ENCODE peak calls at places on chromosomes 5 and 9, in five cellular contexts. One of them, this sample, is unnamed. For H3K4me1, the result is how much of the 10 kb centered on the place peaks cover.

GRCh38 chr5:171893290-171893890 is 107.8 kb downstream of the SMIM23 start:
- DNase-seq in Peyer's patch: no peak
- DNase-seq in CD4-positive, CD25-positive, alpha-beta regulatory T cell: no peak
- DNase-seq in uterus: no peak
- DNase-seq in A549: no peak
- DNase-seq in this sample: no peak

GRCh38 chr5:150781706-150782614 is 3.4 kb downstream of the SMIM3 start:
- DNase-seq in A549: no peak
- DNase-seq in CD4-positive, CD25-positive, alpha-beta regulatory T cell: no peak
- DNase-seq in Peyer's patch: no peak
- DNase-seq in uterus: peak
- DNase-seq in this sample: peak

GRCh38 chr5:115787426-115787825 is 29.0 kb downstream of the CDO1 start:
- DNase-seq in uterus: no peak
- DNase-seq in CD4-positive, CD25-positive, alpha-beta regulatory T cell: no peak
- DNase-seq in Peyer's patch: no peak
- DNase-seq in A549: no peak
- DNase-seq in this sample: no peak

GRCh38 chr5:139759219-139759721 is 36.3 kb upstream of the PSD2 start:
- DNase-seq in CD4-positive, CD25-positive, alpha-beta regulatory T cell: no peak
- DNase-seq in uterus: no peak
- DNase-seq in Peyer's patch: no peak
- DNase-seq in A549: no peak
- DNase-seq in this sample: no peak

GRCh38 chr9:89437772-89438171 is 60.1 kb downstream of the SEMA4D start:
- DNase-seq in uterus: no peak
- DNase-seq in Peyer's patch: no peak
- DNase-seq in A549: no peak
- DNase-seq in CD4-positive, CD25-positive, alpha-beta regulatory T cell: no peak
- DNase-seq in this sample: no peak

GRCh38 chr9:81578606-81579005 is 110.7 kb downstream of the TLE1 start:
- DNase-seq in CD4-positive, CD25-positive, alpha-beta regulatory T cell: no peak
- DNase-seq in uterus: no peak
- DNase-seq in Peyer's patch: no peak
- DNase-seq in A549: no peak
- DNase-seq in this sample: no peak

GRCh38 chr5:33531796-33532195 is 91.0 kb downstream of the TARS1 start:
- DNase-seq in A549: no peak
- DNase-seq in uterus: no peak
- DNase-seq in CD4-positive, CD25-positive, alpha-beta regulatory T cell: no peak
- DNase-seq in Peyer's patch: no peak
- DNase-seq in this sample: no peak

GRCh38 chr9:503331-503730 is 288.7 kb downstream of the DOCK8 start:
- DNase-seq in CD4-positive, CD25-positive, alpha-beta regulatory T cell: no peak
- DNase-seq in A549: no peak
- DNase-seq in Peyer's patch: no peak
- DNase-seq in uterus: no peak
- DNase-seq in this sample: no peak

GRCh38 chr9:89873801-89874200 is 269.0 kb downstream of the GADD45G start:
- DNase-seq in Peyer's patch: no peak
- DNase-seq in CD4-positive, CD25-positive, alpha-beta regulatory T cell: no peak
- DNase-seq in A549: no peak
- DNase-seq in uterus: peak
- DNase-seq in this sample: peak

GRCh38 chr5:39598641-39599248 is 174.0 kb upstream of the DAB2 start:
- DNase-seq in uterus: no peak
- DNase-seq in CD4-positive, CD25-positive, alpha-beta regulatory T cell: no peak
- DNase-seq in A549: no peak
- DNase-seq in Peyer's patch: no peak
- DNase-seq in this sample: no peak

GRCh38 chr9:111016046-111017026 is 21.9 kb downstream of the LPAR1 start:
- DNase-seq in uterus: no peak
- DNase-seq in Peyer's patch: no peak
- DNase-seq in CD4-positive, CD25-positive, alpha-beta regulatory T cell: no peak
- DNase-seq in A549: no peak
- DNase-seq in this sample: no peak

GRCh38 chr5:58060971-58061370 is 398.9 kb downstream of the PLK2 start:
- DNase-seq in CD4-positive, CD25-positive, alpha-beta regulatory T cell: no peak
- DNase-seq in Peyer's patch: no peak
- DNase-seq in A549: no peak
- DNase-seq in uterus: no peak
- DNase-seq in this sample: no peak

GRCh38 chr9:69532359-69532758 is 139.8 kb downstream of the APBA1 start:
- DNase-seq in A549: no peak
- DNase-seq in CD4-positive, CD25-positive, alpha-beta regulatory T cell: no peak
- DNase-seq in Peyer's patch: no peak
- DNase-seq in uterus: no peak
- DNase-seq in this sample: no peak

GRCh38 chr5:59845733-59846132 is 47.8 kb downstream of the PDE4D start:
- DNase-seq in uterus: no peak
- DNase-seq in Peyer's patch: no peak
- DNase-seq in CD4-positive, CD25-positive, alpha-beta regulatory T cell: no peak
- DNase-seq in A549: no peak
- DNase-seq in this sample: no peak

GRCh38 chr5:138179277-138179857 is 455 bp downstream of the KIF20A start:
- DNase-seq in Peyer's patch: no peak
- DNase-seq in uterus: no peak
- DNase-seq in CD4-positive, CD25-positive, alpha-beta regulatory T cell: peak
- DNase-seq in A549: peak
- DNase-seq in this sample: no peak

GRCh38 chr9:104758974-104759373 is 5.0 kb upstream of the NIPSNAP3B start:
- DNase-seq in uterus: no peak
- DNase-seq in A549: no peak
- DNase-seq in CD4-positive, CD25-positive, alpha-beta regulatory T cell: no peak
- DNase-seq in Peyer's patch: no peak
- DNase-seq in this sample: no peak

GRCh38 chr5:93571111-93571977 is 9.7 kb downstream of the NR2F1-AS1 start:
- DNase-seq in A549: no peak
- DNase-seq in CD4-positive, CD25-positive, alpha-beta regulatory T cell: no peak
- DNase-seq in Peyer's patch: no peak
- DNase-seq in uterus: no peak
- DNase-seq in this sample: no peak

GRCh38 chr5:33306758-33307157 is 134.0 kb upstream of the TARS1 start:
- DNase-seq in A549: no peak
- DNase-seq in CD4-positive, CD25-positive, alpha-beta regulatory T cell: no peak
- DNase-seq in uterus: no peak
- DNase-seq in Peyer's patch: no peak
- DNase-seq in this sample: no peak

GRCh38 chr5:133930061-133930823 is 38.2 kb downstream of the C5orf15 start:
- DNase-seq in uterus: no peak
- DNase-seq in Peyer's patch: peak
- DNase-seq in CD4-positive, CD25-positive, alpha-beta regulatory T cell: peak
- DNase-seq in A549: no peak
- DNase-seq in this sample: no peak

DNA sequence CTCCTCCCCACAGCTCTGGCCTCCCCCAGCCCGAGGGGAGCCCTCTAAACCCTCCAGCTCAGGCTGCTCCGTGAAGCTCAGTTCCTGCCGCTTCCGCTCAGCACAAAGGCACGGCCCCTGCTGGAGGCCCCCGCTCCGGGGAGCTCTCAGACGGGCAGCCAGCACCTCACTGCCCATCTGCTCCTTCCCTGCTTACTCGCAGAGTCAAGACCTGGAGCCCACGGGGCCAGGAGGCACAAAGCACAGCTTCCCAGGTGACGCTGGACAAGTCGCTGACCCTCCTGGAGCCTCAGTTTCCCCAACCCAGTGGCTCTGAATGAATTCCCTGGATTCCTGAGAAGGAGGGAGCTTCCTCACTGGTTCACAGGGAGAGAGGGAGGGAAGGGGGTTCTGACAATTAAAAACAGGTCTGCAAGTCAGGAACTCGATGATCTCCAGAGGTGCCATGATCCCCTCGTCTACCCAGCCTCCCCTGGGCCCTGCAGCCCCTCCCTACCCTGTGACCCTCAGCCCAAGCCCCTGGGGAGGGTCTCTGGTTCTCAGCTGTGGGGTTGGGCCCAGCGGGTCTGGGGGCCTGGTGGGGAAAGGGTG is 36.2 kb downstream of the VAV2 start:
- DNase-seq in CD4-positive, CD25-positive, alpha-beta regulatory T cell: peak
- DNase-seq in Peyer's patch: peak
- DNase-seq in uterus: no peak
- DNase-seq in A549: no peak
- DNase-seq in this sample: no peak
- H3K4me3 ChIP-seq in CD4-positive, CD25-positive, alpha-beta regulatory T cell: no peak
- H3K4me3 ChIP-seq in Peyer's patch: peak
- H3K4me3 ChIP-seq in uterus: peak
- H3K4me3 ChIP-seq in A549: no peak
- H3K4me3 ChIP-seq in this sample: peak

DNA sequence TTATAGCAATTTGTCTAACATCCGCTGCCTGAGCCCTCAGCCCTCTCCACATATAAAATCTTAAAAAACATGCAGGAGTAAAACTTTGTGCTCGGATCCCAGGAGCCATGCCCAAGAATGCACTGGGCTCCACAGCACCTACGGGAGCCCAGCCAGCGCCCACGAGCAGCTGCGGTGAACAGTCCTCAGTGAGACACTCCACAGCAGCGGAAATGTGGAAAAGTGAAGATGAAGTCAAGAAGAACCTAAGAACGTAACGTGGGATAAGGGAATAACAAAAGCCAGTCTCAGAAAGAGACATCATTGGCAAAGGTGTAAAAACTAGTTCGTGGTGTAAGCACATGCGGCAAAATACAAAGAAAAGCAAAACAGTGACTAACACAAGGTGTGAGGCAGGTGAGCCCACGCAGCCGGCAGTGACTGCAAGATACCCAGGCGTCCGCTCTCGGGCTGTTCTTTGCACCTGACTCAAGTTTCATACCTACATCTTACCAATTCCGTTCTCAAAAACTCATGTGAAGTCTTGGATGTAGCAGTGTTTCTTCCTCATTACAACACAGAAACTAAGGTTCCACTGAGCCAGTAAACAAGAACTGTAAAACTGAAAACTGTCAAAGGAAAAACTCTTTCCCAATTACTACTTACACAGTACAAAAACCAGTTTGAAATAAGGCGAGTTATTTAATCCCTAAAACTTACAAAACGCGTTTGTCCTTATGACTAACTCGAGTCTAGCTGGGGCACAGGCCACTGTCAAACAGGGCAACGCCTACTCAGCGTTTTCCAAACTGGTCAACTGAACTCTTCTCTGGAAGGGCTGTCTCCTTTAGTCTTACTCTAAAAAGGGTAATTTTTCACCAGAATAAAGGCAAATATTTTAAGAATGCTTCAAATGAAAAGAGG is 1.7 kb downstream of the CAMSAP1 start:
- DNase-seq in A549: no peak
- DNase-seq in uterus: no peak
- DNase-seq in Peyer's patch: peak
- DNase-seq in CD4-positive, CD25-positive, alpha-beta regulatory T cell: peak
- DNase-seq in this sample: no peak
- H3K4me1 ChIP-seq in A549: under half
- H3K4me1 ChIP-seq in uterus: under half
- H3K4me1 ChIP-seq in Peyer's patch: under half
- H3K4me1 ChIP-seq in CD4-positive, CD25-positive, alpha-beta regulatory T cell: under half
- H3K4me1 ChIP-seq in this sample: under half

GRCh38 chr5:62137628-62138027 is 168.4 kb upstream of the KIF2A start:
- DNase-seq in A549: no peak
- DNase-seq in uterus: no peak
- DNase-seq in CD4-positive, CD25-positive, alpha-beta regulatory T cell: no peak
- DNase-seq in Peyer's patch: no peak
- DNase-seq in this sample: no peak

GRCh38 chr5:62138607-62139006 is 167.4 kb upstream of the KIF2A start:
- DNase-seq in uterus: no peak
- DNase-seq in A549: no peak
- DNase-seq in Peyer's patch: no peak
- DNase-seq in CD4-positive, CD25-positive, alpha-beta regulatory T cell: no peak
- DNase-seq in this sample: no peak

GRCh38 chr5:62132279-62132678 is 173.7 kb upstream of the KIF2A start:
- DNase-seq in CD4-positive, CD25-positive, alpha-beta regulatory T cell: no peak
- DNase-seq in Peyer's patch: no peak
- DNase-seq in A549: no peak
- DNase-seq in uterus: no peak
- DNase-seq in this sample: no peak

GRCh38 chr5:62133426-62133825 is 172.6 kb upstream of the KIF2A start:
- DNase-seq in uterus: no peak
- DNase-seq in A549: no peak
- DNase-seq in CD4-positive, CD25-positive, alpha-beta regulatory T cell: no peak
- DNase-seq in Peyer's patch: no peak
- DNase-seq in this sample: no peak

GRCh38 chr5:62134811-62135210 is 171.2 kb upstream of the KIF2A start:
- DNase-seq in Peyer's patch: no peak
- DNase-seq in uterus: no peak
- DNase-seq in CD4-positive, CD25-positive, alpha-beta regulatory T cell: no peak
- DNase-seq in A549: no peak
- DNase-seq in this sample: no peak
- H3K4me3 ChIP-seq in Peyer's patch: no peak
- H3K4me3 ChIP-seq in uterus: no peak
- H3K4me3 ChIP-seq in CD4-positive, CD25-positive, alpha-beta regulatory T cell: no peak
- H3K4me3 ChIP-seq in A549: no peak
- H3K4me3 ChIP-seq in this sample: no peak

DNA sequence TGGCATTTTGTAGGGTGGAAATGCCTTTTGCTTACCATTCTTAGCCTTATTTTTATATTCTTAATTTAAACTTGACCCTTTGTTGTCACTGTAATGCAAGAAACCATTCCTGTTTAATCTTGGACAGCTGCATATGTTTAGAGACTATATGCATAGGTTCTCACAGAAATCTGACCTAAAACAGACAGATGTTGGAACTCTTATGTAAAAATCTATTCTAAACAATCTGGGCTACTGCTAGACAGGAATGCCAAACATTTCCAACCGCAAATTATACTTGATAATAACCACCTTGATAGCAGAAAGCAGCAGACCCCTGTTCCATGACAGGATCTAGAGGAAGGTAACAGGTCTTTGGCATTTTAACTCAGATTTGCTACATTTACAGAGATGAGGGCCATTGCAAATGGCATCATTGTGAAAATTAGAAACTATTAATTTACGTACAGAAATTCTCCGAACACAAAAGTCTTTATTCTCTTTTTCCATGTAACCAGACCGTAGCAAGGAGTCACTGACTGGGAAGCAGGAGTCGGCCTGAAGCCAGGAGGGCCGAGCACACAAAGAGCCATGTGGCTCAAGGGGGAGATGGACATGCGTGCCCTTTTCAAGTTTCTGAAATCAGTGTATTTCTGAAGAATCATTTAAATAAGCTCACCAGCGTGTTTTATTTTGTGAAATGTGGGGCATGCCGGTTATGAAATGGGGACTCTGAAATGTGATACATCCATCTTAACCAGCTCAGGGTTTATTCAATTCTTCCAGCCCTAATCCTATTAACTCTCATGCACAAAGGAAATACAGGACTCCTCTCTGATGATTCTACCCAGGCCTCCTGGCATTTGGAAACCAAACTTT is 139.3 kb downstream of the AOPEP start:
- DNase-seq in A549: peak
- DNase-seq in uterus: peak
- DNase-seq in Peyer's patch: no peak
- DNase-seq in CD4-positive, CD25-positive, alpha-beta regulatory T cell: no peak
- DNase-seq in this sample: no peak
- H3K4me1 ChIP-seq in A549: half or more
- H3K4me1 ChIP-seq in uterus: under half
- H3K4me1 ChIP-seq in Peyer's patch: under half
- H3K4me1 ChIP-seq in CD4-positive, CD25-positive, alpha-beta regulatory T cell: under half
- H3K4me1 ChIP-seq in this sample: half or more

GRCh38 chr5:161258438-161258837 is 288.1 kb downstream of the GABRB2 start:
- DNase-seq in A549: no peak
- DNase-seq in uterus: no peak
- DNase-seq in CD4-positive, CD25-positive, alpha-beta regulatory T cell: no peak
- DNase-seq in Peyer's patch: no peak
- DNase-seq in this sample: no peak
- H3K4me3 ChIP-seq in A549: no peak
- H3K4me3 ChIP-seq in uterus: no peak
- H3K4me3 ChIP-seq in CD4-positive, CD25-positive, alpha-beta regulatory T cell: no peak
- H3K4me3 ChIP-seq in Peyer's patch: no peak
- H3K4me3 ChIP-seq in this sample: no peak

This sample was measured in right atrium auricular region.